ENCODE peak calls at places on chromosomes 4 and X, in nine cellular contexts. S, U, C, V, B, G, M, I and T are unnamed samples. For H3K4me1 and H3K36me3, the result is how much of the 10 kb centered on the place peaks cover.

GRCh38 chr4:2830632-2831610 is 12.7 kb upstream of the ADD1 start:
- DNase-seq in U (peak), C (peak), S (peak), I (no peak), G (no peak), B (no peak), M (no peak), V (peak), T (no peak)

GRCh38 chr4:140135529-140136021 is 18.4 kb downstream of the MAML3 start:
- DNase-seq in S (no peak), V (peak), C (peak), B (peak), M (peak), G (no peak), U (peak), I (peak), T (peak)

GRCh38 chr4:165384608-165385007 is 5.8 kb downstream of the CPE start:
- DNase-seq in I (peak), M (peak), G (peak), U (no peak), S (no peak), V (peak), C (no peak), B (no peak), T (no peak)

GRCh38 chrX:13717697-13718483 is 16.5 kb downstream of the TRAPPC2 start:
- DNase-seq in B (no peak), C (no peak), U (peak), S (no peak), G (no peak), V (no peak), M (no peak), I (peak), T (no peak)

GRCh38 chr4:53599632-53600031 is 8.3 kb upstream of the LNX1 start:
- DNase-seq in I (no peak), U (no peak), S (no peak), G (no peak), M (no peak), C (no peak), V (no peak), B (no peak), T (no peak)

GRCh38 chrX:70166601-70167590 is 10.4 kb upstream of the DGAT2L6 start:
- DNase-seq in I (peak), V (no peak), G (no peak), U (no peak), M (peak), C (no peak), B (no peak), S (no peak), T (no peak)

GRCh38 chr4:151855747-151856146 is 94.9 kb upstream of the GATB start:
- DNase-seq in C (no peak), I (no peak), B (no peak), M (no peak), U (no peak), G (no peak), V (no peak), S (no peak), T (no peak)

GRCh38 chr4:16609170-16609758 is 289.2 kb downstream of the LDB2 start:
- DNase-seq in C (no peak), U (no peak), I (no peak), G (no peak), S (no peak), B (no peak), V (no peak), M (peak), T (no peak)

GRCh38 chr4:56909083-56909981 is 1.6 kb downstream of the REST start:
- DNase-seq in I (peak), B (peak), G (peak), U (peak), S (peak), C (peak), V (peak), M (peak), T (no peak)

GRCh38 chr4:34422472-34422871 is 1821.8 kb downstream of the ARAP2 start:
- DNase-seq in M (no peak), U (no peak), I (peak), C (no peak), B (no peak), G (peak), V (no peak), S (no peak), T (peak)

DNA sequence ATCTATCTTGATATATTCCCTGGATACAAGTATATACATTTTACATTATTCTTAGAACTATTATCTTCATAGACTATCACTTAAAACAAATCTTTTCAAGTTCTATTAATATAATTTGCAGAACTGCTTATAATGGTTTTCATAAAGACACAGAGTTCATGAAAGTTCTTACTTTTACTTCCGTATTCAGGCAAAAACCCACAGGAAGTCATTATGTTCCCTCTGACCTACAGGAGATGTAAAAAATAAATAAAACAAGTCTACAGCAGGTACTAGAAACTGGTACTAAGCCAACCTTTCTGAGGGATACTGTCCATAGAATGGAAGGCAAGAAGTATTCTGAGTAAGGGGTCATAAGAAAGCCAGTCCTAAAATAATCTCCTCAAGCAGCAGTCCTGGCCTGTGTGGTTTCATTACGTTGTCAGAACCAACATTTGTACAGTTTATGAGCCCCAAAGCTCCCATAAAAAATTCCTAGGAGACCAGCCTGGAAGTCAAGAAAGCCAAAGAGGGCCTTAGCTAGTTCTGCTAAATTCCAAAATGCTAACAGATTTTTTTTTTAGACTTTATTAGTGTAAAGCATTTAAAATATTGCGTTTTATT is 68.6 kb downstream of the CAMK2D start:
- DNase-seq in U (no peak), V (no peak), B (no peak), I (no peak), S (no peak), G (no peak), C (no peak), M (peak), T (no peak)
- H3K4me1 ChIP-seq in U (half or more), V (under half), B (under half), I (under half), S (half or more), G (under half), C (under half), M (under half), T (under half)

DNA sequence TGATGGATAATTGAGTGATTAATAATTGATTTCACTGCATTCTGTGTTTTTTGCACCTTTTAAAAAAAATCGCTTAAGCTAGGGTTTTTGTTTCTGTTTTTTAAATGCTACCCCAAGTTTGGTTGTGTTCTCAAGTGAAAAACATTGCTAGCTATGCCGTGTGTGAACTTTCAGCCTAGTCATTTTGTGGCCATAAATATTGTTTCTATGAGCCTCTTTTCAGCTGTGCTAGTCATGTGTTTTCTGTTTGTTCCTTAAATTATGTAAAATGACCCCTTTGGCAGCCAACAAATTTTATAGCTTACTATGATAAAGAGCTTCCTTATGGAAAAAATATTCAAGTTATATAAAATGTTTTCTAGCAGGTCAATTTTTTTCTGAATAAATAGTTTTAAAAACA is 59.1 kb downstream of the GALNT7 start:
- DNase-seq in B (no peak), U (no peak), I (no peak), V (no peak), M (no peak), G (no peak), C (no peak), S (no peak), T (no peak)
- H3K36me3 ChIP-seq in B (under half), U (under half), I (under half), V (under half), M (under half), G (under half), C (under half), S (under half), T (under half)

GRCh38 chr4:158500054-158500453 is 21.6 kb upstream of the RXFP1 start:
- DNase-seq in V (no peak), B (no peak), U (no peak), C (no peak), M (no peak), S (no peak), G (no peak), I (no peak), T (no peak)

GRCh38 chr4:158490629-158491028 is 31.1 kb upstream of the RXFP1 start:
- DNase-seq in B (no peak), C (no peak), M (no peak), G (no peak), S (no peak), I (no peak), V (no peak), U (no peak), T (no peak)

GRCh38 chr4:158496030-158496741 is 25.5 kb upstream of the RXFP1 start:
- DNase-seq in I (peak), S (no peak), C (peak), V (peak), B (no peak), U (peak), M (peak), G (peak), T (peak)
- H3K4me3 ChIP-seq in I (no peak), S (no peak), C (no peak), V (no peak), B (no peak), U (no peak), M (no peak), G (no peak), T (no peak)

DNA sequence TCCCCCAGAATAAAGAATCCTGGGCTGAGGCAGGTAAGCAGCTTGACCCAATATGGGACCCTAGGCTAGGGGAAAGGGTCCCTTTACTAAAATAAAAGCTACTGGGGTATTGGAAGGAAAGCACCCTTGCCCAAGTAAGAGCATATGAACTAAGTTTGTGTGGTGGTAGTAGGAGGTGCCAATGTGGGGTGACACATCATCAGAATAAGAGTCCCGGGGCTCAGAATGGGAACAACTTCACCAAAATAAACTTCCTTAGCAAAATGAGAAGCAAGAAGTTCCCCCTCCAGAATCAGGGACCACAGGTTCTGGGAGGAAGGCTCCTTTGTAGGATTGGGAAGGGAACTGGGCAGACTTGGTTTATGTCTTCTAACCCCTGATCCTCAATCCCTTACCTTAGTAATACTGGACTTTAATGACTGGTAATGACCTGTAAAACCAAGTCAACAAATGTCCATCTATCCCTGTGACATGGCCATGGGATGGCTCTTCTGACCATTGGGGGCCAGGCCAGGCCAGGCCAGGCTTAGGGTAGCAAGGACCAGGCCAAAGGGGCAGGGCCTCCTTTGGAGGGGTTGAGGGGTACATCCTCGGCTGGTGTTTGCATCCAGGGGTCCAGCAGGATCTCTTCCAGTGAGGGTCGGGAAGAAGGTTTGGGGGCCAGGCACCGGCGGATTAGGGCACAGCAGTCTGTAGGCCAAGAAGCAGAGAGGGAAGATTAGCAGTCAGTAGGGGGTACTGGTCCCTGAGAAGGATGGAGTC is 2.3 kb upstream of the SLC35A2 start:
- DNase-seq in B (no peak), U (no peak), V (no peak), M (no peak), C (no peak), G (no peak), S (no peak), I (no peak), T (no peak)
- H3K4me1 ChIP-seq in B (under half), U (under half), V (under half), M (under half), C (under half), G (under half), S (under half), I (under half), T (under half)

GRCh38 chrX:16825306-16826035 is 39.2 kb downstream of the TXLNG start:
- DNase-seq in M (no peak), V (peak), C (no peak), G (no peak), B (no peak), U (no peak), S (no peak), I (peak), T (no peak)
- H3K36me3 ChIP-seq in M (under half), V (under half), C (under half), G (under half), B (under half), U (under half), S (under half), I (under half), T (under half)

DNA sequence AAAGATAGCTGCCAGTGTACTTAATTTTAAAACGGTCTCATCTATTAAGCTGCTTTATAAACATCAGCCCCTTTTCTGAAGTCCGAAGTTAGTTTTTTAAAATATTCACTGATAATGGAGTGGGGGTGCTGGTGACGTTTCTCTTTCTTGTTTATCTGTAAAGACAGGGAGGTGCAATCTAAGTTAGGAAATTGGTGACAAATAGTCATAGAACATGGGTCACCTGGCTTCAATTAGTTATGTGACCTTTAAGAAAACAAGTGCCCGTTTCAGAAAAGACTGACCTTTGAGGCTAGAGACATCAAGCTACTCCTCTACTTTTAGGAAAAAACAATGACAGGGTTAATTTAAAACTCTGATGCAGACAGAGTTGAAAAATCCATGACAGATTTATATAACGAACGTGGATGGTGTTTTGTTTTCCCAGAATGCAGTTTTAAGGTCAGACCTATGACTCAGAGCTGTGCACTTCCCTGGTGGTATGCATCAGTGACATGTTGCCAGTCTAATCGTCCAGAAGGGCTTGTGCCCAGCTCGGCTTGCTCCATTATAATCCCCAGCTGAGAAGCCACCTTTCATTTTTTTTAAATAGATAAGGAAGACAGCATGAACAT is 38.2 kb downstream of the FHL1 start:
- DNase-seq in V (no peak), S (no peak), I (peak), C (no peak), U (no peak), G (no peak), M (peak), B (no peak), T (no peak)
- H3K4me3 ChIP-seq in V (no peak), S (no peak), I (peak), C (no peak), U (peak), G (no peak), M (no peak), B (peak), T (no peak)